ENCODE peak calls at places on chromosomes 12 and 14, in nine cellular contexts. X is stimulated activated CD8-positive, alpha-beta memory T cell treated with anti-CD3 and anti-CD28 coated beads, Interleukin-4, amount 100 ng/mL, for 48 hours; L is CD8-positive, alpha-beta T cell; A is naive B cell; F is fibroblast of the conjunctiva; I is GM13977; M is HEK293T; S is left lung; Z is neuronal stem cell. W is an unnamed sample.

GRCh38 chr12:75848533-75848932 is 183.0 kb downstream of the PHLDA1 start:
- DNase-seq in X (no peak), L (no peak), A (no peak), F (no peak), I (no peak), M (no peak), S (no peak), Z (no peak), W (no peak)

GRCh38 chr12:49577589-49578315 is 9.8 kb upstream of the MCRS1 start:
- DNase-seq in X (no peak), L (no peak), A (no peak), F (no peak), I (no peak), M (no peak), S (peak; percentile 32), Z (no peak), W (no peak)

GRCh38 chr14:95069547-95069946 is 87.8 kb downstream of the DICER1 start:
- DNase-seq in X (no peak), L (no peak), A (no peak), F (no peak), I (no peak), M (no peak), S (no peak), Z (no peak), W (no peak)

GRCh38 chr14:61408498-61408897 is 87.1 kb downstream of the PRKCH start:
- DNase-seq in X (no peak), L (no peak), A (no peak), F (no peak), I (no peak), M (no peak), S (no peak), Z (no peak), W (no peak)

GRCh38 chr12:53952335-53952694 is 2.4 kb upstream of the HOXC12 start:
- DNase-seq in X (no peak), L (no peak), A (no peak), F (no peak), I (no peak), M (no peak), S (peak; percentile 49), Z (no peak), W (no peak)

GRCh38 chr14:22852940-22853767 is 16.8 kb downstream of the MMP14 start:
- DNase-seq in X (peak; percentile 100), L (peak; percentile 88), A (peak; percentile 87), F (peak; percentile 81), I (peak; percentile 84), M (peak; percentile 84), S (peak; percentile 96), Z (peak; percentile 84), W (peak; percentile 93)

GRCh38 chr14:76880432-76880831 is 54.2 kb downstream of the LRRC74A start:
- DNase-seq in X (no peak), L (no peak), A (no peak), F (no peak), I (no peak), M (no peak), S (no peak), Z (no peak), W (no peak)

GRCh38 chr12:21392384-21392783 is 19.7 kb downstream of the IAPP start:
- DNase-seq in X (no peak), L (no peak), A (no peak), F (no peak), I (no peak), M (no peak), S (no peak), Z (no peak), W (no peak)

GRCh38 chr12:87967871-87968270 is 61.3 kb downstream of the C12orf50 start:
- DNase-seq in X (no peak), L (no peak), A (no peak), F (no peak), I (no peak), M (no peak), S (no peak), Z (no peak), W (no peak)

W was measured in activated gamma-delta T cell treated with anti-CD3 and anti-CD28 coated beads, Interleukin-2, amount 50 U/mL, for 16 hours.